ENCODE peak calls at places on chromosomes 3 and 15, in seven cellular contexts. I is stimulated activated CD4-positive, alpha-beta T cell treated with anti-CD3 and anti-CD28 coated beads, TNF-alpha, amount 100 ng/mL, for 4 hours; R is cardiac muscle cell; Z is frontal cortex; W is astrocyte of the spinal cord; T is NCI-H460; S is activated CD8-positive, alpha-beta memory T cell treated with anti-CD3 and anti-CD28 coated beads for 48 hours. P is an unnamed sample.

GRCh38 chr15:94080416-94080815 is 150.9 kb upstream of the MCTP2 start:
- DNase-seq in I (no peak), R (no peak), Z (no peak), W (peak), T (no peak), S (no peak), P (peak)

GRCh38 chr3:11290743-11291680 is 18.8 kb downstream of the ATG7 start:
- DNase-seq in I (no peak), R (peak), Z (no peak), W (peak), T (no peak), S (no peak), P (peak)

GRCh38 chr3:19467761-19468160 is 319.5 kb downstream of the KCNH8 start:
- DNase-seq in I (no peak), R (no peak), Z (no peak), W (no peak), T (no peak), S (no peak), P (no peak)

GRCh38 chr15:60480888-60481287 is 1.9 kb upstream of the ICE2 start:
- DNase-seq in I (no peak), R (no peak), Z (no peak), W (no peak), T (no peak), S (no peak), P (no peak)

GRCh38 chr15:40891810-40892448 is 2.3 kb upstream of the VPS18 start:
- DNase-seq in I (no peak), R (peak), Z (no peak), W (peak), T (peak), S (no peak), P (peak)

GRCh38 chr3:155481089-155481488 is 187.6 kb upstream of the STRIT1 start:
- DNase-seq in I (no peak), R (no peak), Z (no peak), W (no peak), T (no peak), S (no peak), P (no peak)

GRCh38 chr3:125585595-125586223 is 9.6 kb downstream of the OSBPL11 start:
- DNase-seq in I (no peak), R (peak), Z (peak), W (peak), T (peak), S (no peak), P (peak)

GRCh38 chr3:38002940-38003339 is 12.4 kb downstream of the VILL start:
- DNase-seq in I (no peak), R (no peak), Z (no peak), W (no peak), T (no peak), S (no peak), P (no peak)

GRCh38 chr3:167606836-167607235 is 46.9 kb downstream of the WDR49 start:
- DNase-seq in I (no peak), R (no peak), Z (no peak), W (no peak), T (no peak), S (no peak), P (no peak)

GRCh38 chr3:143718463-143718862 is 129.8 kb downstream of the SLC9A9 start:
- DNase-seq in I (no peak), R (no peak), Z (no peak), W (no peak), T (no peak), S (no peak), P (no peak)

GRCh38 chr3:178275311-178275710 is 260.9 kb upstream of the KCNMB2 start:
- DNase-seq in I (no peak), R (no peak), Z (no peak), W (no peak), T (no peak), S (no peak), P (no peak)

GRCh38 chr15:43067717-43068461 is 37.9 kb downstream of the UBR1 start:
- DNase-seq in I (no peak), R (peak), Z (no peak), W (peak), T (no peak), S (no peak), P (peak)

GRCh38 chr3:56862352-56863062 is 60.8 kb upstream of the ARHGEF3 start:
- DNase-seq in I (no peak), R (peak), Z (peak), W (peak), T (no peak), S (no peak), P (peak)

GRCh38 chr3:170941551-170941950 is 33.1 kb upstream of the EIF5A2 start:
- DNase-seq in I (no peak), R (peak), Z (no peak), W (no peak), T (no peak), S (no peak), P (no peak)

GRCh38 chr3:179652467-179653105 is at the start of gene USP13:
- DNase-seq in I (peak), R (peak), Z (peak), W (peak), T (peak), S (no peak), P (peak)

GRCh38 chr3:62676686-62677271 is 198.4 kb downstream of the CADPS start:
- DNase-seq in I (no peak), R (no peak), Z (no peak), W (no peak), T (no peak), S (no peak), P (no peak)

GRCh38 chr3:177781686-177782161 is 584.4 kb upstream of the TBL1XR1 start:
- DNase-seq in I (no peak), R (peak), Z (no peak), W (peak), T (no peak), S (no peak), P (no peak)

GRCh38 chr3:31278532-31278931 is 254.2 kb upstream of the STT3B start:
- DNase-seq in I (no peak), R (no peak), Z (no peak), W (no peak), T (no peak), S (no peak), P (no peak)

GRCh38 chr3:46293035-46293724 is 50.9 kb downstream of the CCR3 start:
- DNase-seq in I (no peak), R (no peak), Z (no peak), W (no peak), T (no peak), S (no peak), P (no peak)

GRCh38 chr3:185197071-185197470 is 44.2 kb upstream of the C3orf70 start:
- DNase-seq in I (no peak), R (no peak), Z (no peak), W (no peak), T (no peak), S (no peak), P (no peak)

GRCh38 chr15:41562784-41563198 is 3.8 kb downstream of the TYRO3 start:
- DNase-seq in I (no peak), R (peak), Z (peak), W (no peak), T (no peak), S (no peak), P (no peak)

GRCh38 chr15:68197661-68198437 is 7.3 kb downstream of the CALML4 start:
- DNase-seq in I (no peak), R (no peak), Z (no peak), W (no peak), T (no peak), S (no peak), P (no peak)

GRCh38 chr15:57736591-57736990 is 30.1 kb downstream of the POLR2M start:
- DNase-seq in I (no peak), R (no peak), Z (no peak), W (no peak), T (no peak), S (no peak), P (no peak)

GRCh38 chr15:89653578-89653977 is 1.7 kb downstream of the KIF7 start:
- DNase-seq in I (no peak), R (no peak), Z (no peak), W (no peak), T (no peak), S (no peak), P (no peak)

GRCh38 chr15:40310001-40310959 is 2.5 kb upstream of the PLCB2 start:
- DNase-seq in I (no peak), R (peak), Z (no peak), W (no peak), T (peak), S (no peak), P (peak)

GRCh38 chr3:129610276-129610675 is 3.8 kb upstream of the PLXND1 start:
- DNase-seq in I (no peak), R (no peak), Z (no peak), W (no peak), T (no peak), S (no peak), P (no peak)

GRCh38 chr3:51637941-51638471 is 33.0 kb upstream of the TEX264 start:
- DNase-seq in I (no peak), R (peak), Z (no peak), W (peak), T (peak), S (no peak), P (peak)